ENCODE peak calls at places on chromosome 13, in ten cellular contexts. Y is lower lobe of right lung, B is uterus, H is DND-41, W is thoracic aorta, C is PC-3, P is HCT116, T is left lung, M is body of pancreas, U is transverse colon. I is an unnamed sample.

GRCh38 chr13:113942591-113943103 is 31.2 kb downstream of the C13orf46 start:
- DNase-seq in Y (no peak), B (no peak), H (no peak), W (no peak), C (no peak), P (no peak), T (no peak), M (no peak), U (no peak), I (no peak)

GRCh38 chr13:99322297-99323103 is 15.3 kb upstream of the GPR183 start:
- DNase-seq in Y (no peak), B (no peak), H (no peak), W (no peak), C (peak; percentile 59), P (no peak), T (no peak), M (no peak), U (no peak), I (no peak)

GRCh38 chr13:45873491-45874360 is 22.2 kb upstream of the SIAH3 start:
- DNase-seq in Y (no peak), B (no peak), H (no peak), W (no peak), C (peak; percentile 63), P (peak; percentile 50), T (no peak), M (no peak), U (no peak), I (no peak)

GRCh38 chr13:59843040-59843439 is 320.7 kb downstream of the DIAPH3 start:
- DNase-seq in Y (no peak), B (no peak), H (no peak), W (no peak), C (peak; percentile 68), P (no peak), T (no peak), M (no peak), U (no peak), I (no peak)

GRCh38 chr13:100660761-100661160 is 13.8 kb downstream of the TMTC4 start:
- DNase-seq in Y (no peak), B (no peak), H (no peak), W (no peak), C (no peak), P (no peak), T (no peak), M (no peak), U (no peak), I (no peak)

GRCh38 chr13:69623973-69624372 is 483.7 kb upstream of the ATXN8OS start:
- DNase-seq in Y (no peak), B (no peak), H (no peak), W (no peak), C (no peak), P (no peak), T (no peak), M (no peak), U (no peak), I (no peak)

GRCh38 chr13:79455331-79455730 is 25.6 kb upstream of the NDFIP2 start:
- DNase-seq in Y (no peak), B (no peak), H (no peak), W (no peak), C (peak; percentile 42), P (no peak), T (no peak), M (no peak), U (no peak), I (no peak)

GRCh38 chr13:112905990-112906641 is 62.9 kb upstream of the MCF2L start:
- DNase-seq in Y (peak; percentile 37), B (no peak), H (no peak), W (no peak), C (peak; percentile 56), P (no peak), T (no peak), M (no peak), U (no peak), I (no peak)

GRCh38 chr13:37263881-37264280 is 158.4 kb upstream of the CSNK1A1L start:
- DNase-seq in Y (no peak), B (no peak), H (no peak), W (no peak), C (no peak), P (no peak), T (no peak), M (no peak), U (no peak), I (no peak)

GRCh38 chr13:79779761-79780160 is 298.8 kb downstream of the NDFIP2 start:
- DNase-seq in Y (peak; percentile 48), B (peak; percentile 41), H (no peak), W (no peak), C (peak; percentile 37), P (no peak), T (peak; percentile 42), M (no peak), U (peak; percentile 33), I (peak; percentile 49)

GRCh38 chr13:114047358-114047881 is 73.5 kb upstream of the C13orf46 start:
- DNase-seq in Y (no peak), B (peak; percentile 61), H (no peak), W (no peak), C (no peak), P (no peak), T (no peak), M (no peak), U (peak; percentile 60), I (no peak)

GRCh38 chr13:22240716-22241115 is 569.8 kb downstream of the FGF9 start:
- DNase-seq in Y (no peak), B (no peak), H (no peak), W (no peak), C (no peak), P (no peak), T (no peak), M (no peak), U (no peak), I (no peak)

GRCh38 chr13:43309301-43309700 is 285.9 kb downstream of the DNAJC15 start:
- DNase-seq in Y (no peak), B (no peak), H (no peak), W (no peak), C (no peak), P (no peak), T (no peak), M (no peak), U (no peak), I (no peak)

GRCh38 chr13:39665763-39666162 is 10.3 kb downstream of the COG6 start:
- DNase-seq in Y (no peak), B (no peak), H (no peak), W (no peak), C (no peak), P (no peak), T (no peak), M (no peak), U (no peak), I (peak; percentile 7)

GRCh38 chr13:39663508-39663907 is 8.0 kb downstream of the COG6 start:
- DNase-seq in Y (no peak), B (no peak), H (no peak), W (no peak), C (no peak), P (no peak), T (no peak), M (no peak), U (no peak), I (no peak)

GRCh38 chr13:39663958-39664357 is 8.5 kb downstream of the COG6 start:
- DNase-seq in Y (no peak), B (no peak), H (no peak), W (no peak), C (no peak), P (no peak), T (no peak), M (no peak), U (no peak), I (no peak)
- TF ChIP-seq CTCF in Y (no peak), B (no peak), H (no peak), W (no peak), C (no peak), P (no peak), T (no peak), M (no peak), U (no peak), I (no peak)

GRCh38 chr13:28012383-28012782 is 23.9 kb upstream of the URAD start:
- DNase-seq in Y (no peak), B (no peak), H (no peak), W (no peak), C (peak; percentile 55), P (no peak), T (no peak), M (no peak), U (no peak), I (no peak)

GRCh38 chr13:28013482-28013881 is 25.0 kb upstream of the URAD start:
- DNase-seq in Y (no peak), B (no peak), H (no peak), W (no peak), C (no peak), P (no peak), T (no peak), M (no peak), U (no peak), I (no peak)

DNA sequence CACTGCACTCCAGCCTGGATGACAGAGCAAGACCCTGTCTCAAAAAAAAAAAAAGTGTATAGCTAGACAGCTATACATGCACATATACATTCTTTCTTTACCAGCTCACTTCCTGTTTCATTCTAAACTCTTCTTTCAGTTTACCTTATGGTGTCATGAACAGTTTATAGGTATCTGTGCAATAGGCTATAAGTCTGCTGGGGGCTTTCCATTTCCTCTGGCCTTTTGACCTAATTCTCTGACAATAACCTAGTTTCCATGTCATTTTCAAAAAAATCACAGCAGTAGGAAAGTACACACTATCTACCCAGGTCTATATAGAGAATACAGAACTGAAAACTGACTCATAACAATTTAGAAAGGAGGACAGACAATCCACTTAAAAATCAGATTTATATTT is 24.4 kb upstream of the URAD start:
- DNase-seq in Y (no peak), B (no peak), H (no peak), W (no peak), C (peak; percentile 69), P (no peak), T (no peak), M (no peak), U (no peak), I (no peak)
- H3K4me3 ChIP-seq in Y (no peak overlapping the region), B (no peak overlapping the region), H (no peak overlapping the region), W (no peak overlapping the region), C (no peak overlapping the region), P (no peak overlapping the region), T (no peak overlapping the region), M (no peak overlapping the region), U (no peak overlapping the region), I (no peak overlapping the region)

GRCh38 chr13:97298816-97299215 is 76.7 kb downstream of the MBNL2 start:
- DNase-seq in Y (no peak), B (no peak), H (no peak), W (no peak), C (no peak), P (no peak), T (no peak), M (no peak), U (no peak), I (no peak)
- H3K4me1 ChIP-seq in Y (peaks cover 72% of the 10 kb centered on the region), B (peaks cover 12% of the 10 kb centered on the region), H (no peaks in the 10 kb centered on the region), W (peaks cover 25% of the 10 kb centered on the region), C (peaks cover 28% of the 10 kb centered on the region), P (peaks cover 14% of the 10 kb centered on the region), T (peaks cover 3% of the 10 kb centered on the region), M (peaks cover 37% of the 10 kb centered on the region), U (peaks cover 51% of the 10 kb centered on the region), I (peaks cover 6% of the 10 kb centered on the region)

DNA sequence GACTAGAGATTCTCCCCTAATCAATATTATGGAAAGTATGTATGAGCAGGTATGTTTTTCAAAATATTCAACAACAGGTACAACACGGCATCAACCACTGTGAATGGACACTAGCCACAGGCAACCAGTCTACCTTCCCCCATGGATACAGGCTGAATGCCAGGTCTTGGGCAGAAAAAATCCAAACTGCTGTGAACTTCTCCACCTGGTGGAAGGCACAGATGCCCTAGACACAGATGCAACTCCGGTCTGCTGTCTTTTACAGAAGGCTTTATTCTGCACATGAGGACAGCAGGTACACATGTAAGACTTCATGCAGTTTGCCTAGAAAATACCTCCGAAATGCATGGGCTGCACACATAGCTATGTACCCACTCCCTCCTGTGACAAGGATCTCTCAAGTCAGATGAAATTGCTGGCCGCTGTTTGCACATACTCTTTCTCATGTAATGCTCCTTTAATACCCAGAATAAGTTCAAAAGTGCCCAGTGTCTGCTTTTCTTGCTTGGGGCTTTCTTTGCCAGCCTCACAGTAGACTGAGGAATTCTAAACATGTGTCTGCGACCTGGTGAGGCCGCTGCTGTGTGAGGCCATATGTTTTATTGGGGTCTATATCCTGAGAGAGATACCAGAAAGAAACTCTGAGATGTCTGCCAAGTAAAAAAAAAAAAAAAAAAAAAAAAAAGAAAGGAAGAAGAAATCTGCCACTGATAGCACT is 325.9 kb downstream of the FOXO1 start:
- DNase-seq in Y (no peak), B (no peak), H (no peak), W (no peak), C (peak; percentile 45), P (no peak), T (no peak), M (peak; percentile 78), U (no peak), I (no peak)
- TF ChIP-seq CTCF in Y (no peak), B (no peak), H (no peak), W (no peak), C (peak; percentile 41), P (no peak), T (no peak), M (peak; percentile 59), U (no peak), I (no peak)